ENCODE peak calls at places on chromosome 3, in four cellular contexts. H, C, V and W are unnamed samples.

GRCh38 chr3:62368705-62369475 is 4.5 kb downstream of the FEZF2 start:
- DNase-seq in C (no peak), H (no peak), V (no peak), W (no peak)

GRCh38 chr3:88031543-88032148 is 27.2 kb downstream of the CGGBP1 start:
- DNase-seq in H (peak; percentile 69), V (peak; percentile 12), C (peak; percentile 58), W (peak; percentile 26)

GRCh38 chr3:172221550-172221949 is 182.2 kb downstream of the FNDC3B start:
- DNase-seq in V (no peak), H (peak; percentile 83), C (no peak), W (no peak)

GRCh38 chr3:133158686-133159085 is 120.5 kb downstream of the TMEM108 start:
- DNase-seq in H (peak; percentile 81), V (no peak), C (no peak), W (no peak)

GRCh38 chr3:156728267-156728985 is 54.0 kb downstream of the TIPARP start:
- DNase-seq in V (peak; percentile 91), H (peak; percentile 55), C (no peak), W (peak; percentile 62)

GRCh38 chr3:141969711-141970110 is 93.3 kb downstream of the ATP1B3 start:
- DNase-seq in C (no peak), H (no peak), V (no peak), W (no peak)

GRCh38 chr3:157499342-157499963 is 3.8 kb downstream of the VEPH1 start:
- DNase-seq in V (no peak), H (no peak), C (no peak), W (no peak)

GRCh38 chr3:94162700-94163099 is 99.8 kb downstream of the NSUN3 start:
- DNase-seq in C (no peak), H (peak; percentile 66), V (no peak), W (no peak)